ENCODE peak calls at places on chromosomes 2 and 18, in six cellular contexts. One of them, this sample, is unnamed. For H3K9me3 and H3K27me3, the result is how much of the 10 kb centered on the place peaks cover.

GRCh38 chr2:215540646-215541045 is 104.8 kb upstream of the FN1 start:
- DNase-seq in MM.1S: no peak
- DNase-seq in neural progenitor cell: no peak
- DNase-seq in HCT116: no peak
- DNase-seq in GM23248: peak
- DNase-seq in SK-N-SH: no peak
- DNase-seq in this sample: no peak

GRCh38 chr2:17851731-17852585 is 26.5 kb upstream of the KCNS3 start:
- DNase-seq in neural progenitor cell: peak
- DNase-seq in MM.1S: peak
- DNase-seq in SK-N-SH: peak
- DNase-seq in HCT116: peak
- DNase-seq in GM23248: peak
- DNase-seq in this sample: peak

GRCh38 chr2:53235836-53236582 is 531.6 kb upstream of the CHAC2 start:
- DNase-seq in HCT116: no peak
- DNase-seq in SK-N-SH: no peak
- DNase-seq in neural progenitor cell: no peak
- DNase-seq in GM23248: no peak
- DNase-seq in MM.1S: no peak
- DNase-seq in this sample: no peak

GRCh38 chr18:80103231-80103630 is 5.8 kb upstream of the ADNP2 start:
- DNase-seq in neural progenitor cell: no peak
- DNase-seq in SK-N-SH: no peak
- DNase-seq in HCT116: no peak
- DNase-seq in MM.1S: no peak
- DNase-seq in GM23248: peak
- DNase-seq in this sample: no peak

GRCh38 chr2:218387369-218388194 is 5.5 kb downstream of the SLC11A1 start:
- DNase-seq in MM.1S: no peak
- DNase-seq in SK-N-SH: peak
- DNase-seq in GM23248: peak
- DNase-seq in neural progenitor cell: peak
- DNase-seq in HCT116: no peak
- DNase-seq in this sample: peak

GRCh38 chr2:237720962-237721361 is 77.6 kb upstream of the RBM44 start:
- DNase-seq in neural progenitor cell: no peak
- DNase-seq in SK-N-SH: no peak
- DNase-seq in MM.1S: no peak
- DNase-seq in HCT116: no peak
- DNase-seq in GM23248: peak
- DNase-seq in this sample: no peak

GRCh38 chr2:26818972-26819371 is 29.0 kb upstream of the DPYSL5 start:
- DNase-seq in MM.1S: no peak
- DNase-seq in neural progenitor cell: no peak
- DNase-seq in SK-N-SH: no peak
- DNase-seq in GM23248: no peak
- DNase-seq in HCT116: no peak
- DNase-seq in this sample: no peak

GRCh38 chr18:9218052-9218451 is 81.5 kb downstream of the ANKRD12 start:
- DNase-seq in HCT116: no peak
- DNase-seq in GM23248: no peak
- DNase-seq in neural progenitor cell: no peak
- DNase-seq in MM.1S: no peak
- DNase-seq in SK-N-SH: no peak
- DNase-seq in this sample: no peak

GRCh38 chr2:70977605-70978205 is 725 bp upstream of the ANKRD53 start:
- DNase-seq in GM23248: peak
- DNase-seq in SK-N-SH: peak
- DNase-seq in neural progenitor cell: no peak
- DNase-seq in MM.1S: peak
- DNase-seq in HCT116: no peak
- DNase-seq in this sample: no peak

GRCh38 chr2:10424051-10424450 is 24.1 kb downstream of the ODC1 start:
- DNase-seq in HCT116: no peak
- DNase-seq in SK-N-SH: no peak
- DNase-seq in neural progenitor cell: peak
- DNase-seq in GM23248: peak
- DNase-seq in MM.1S: no peak
- DNase-seq in this sample: peak

GRCh38 chr18:67010916-67011315 is 407.0 kb upstream of the CDH19 start:
- DNase-seq in neural progenitor cell: no peak
- DNase-seq in HCT116: no peak
- DNase-seq in MM.1S: no peak
- DNase-seq in GM23248: peak
- DNase-seq in SK-N-SH: no peak
- DNase-seq in this sample: no peak

GRCh38 chr2:97742381-97742847 is 29.0 kb downstream of the ZAP70 start:
- DNase-seq in MM.1S: no peak
- DNase-seq in SK-N-SH: no peak
- DNase-seq in neural progenitor cell: no peak
- DNase-seq in HCT116: no peak
- DNase-seq in GM23248: peak
- DNase-seq in this sample: no peak

GRCh38 chr2:54520687-54521086 is 64.6 kb downstream of the SPTBN1 start:
- DNase-seq in SK-N-SH: no peak
- DNase-seq in neural progenitor cell: no peak
- DNase-seq in MM.1S: no peak
- DNase-seq in GM23248: peak
- DNase-seq in HCT116: no peak
- DNase-seq in this sample: no peak

GRCh38 chr2:8537572-8538155 is 144.2 kb upstream of the ID2 start:
- DNase-seq in SK-N-SH: no peak
- DNase-seq in GM23248: no peak
- DNase-seq in HCT116: no peak
- DNase-seq in neural progenitor cell: no peak
- DNase-seq in MM.1S: no peak
- DNase-seq in this sample: no peak

GRCh38 chr18:12287131-12287681 is 20.8 kb upstream of the TUBB6 start:
- DNase-seq in neural progenitor cell: peak
- DNase-seq in GM23248: no peak
- DNase-seq in MM.1S: no peak
- DNase-seq in HCT116: no peak
- DNase-seq in SK-N-SH: peak
- DNase-seq in this sample: peak

GRCh38 chr2:10828346-10828745 is 15.8 kb upstream of the PDIA6 start:
- DNase-seq in SK-N-SH: no peak
- DNase-seq in HCT116: no peak
- DNase-seq in GM23248: no peak
- DNase-seq in neural progenitor cell: no peak
- DNase-seq in MM.1S: no peak
- DNase-seq in this sample: no peak

GRCh38 chr18:80194874-80195570 is 52.3 kb downstream of the PARD6G start:
- DNase-seq in neural progenitor cell: no peak
- DNase-seq in GM23248: no peak
- DNase-seq in HCT116: no peak
- DNase-seq in SK-N-SH: no peak
- DNase-seq in MM.1S: no peak
- DNase-seq in this sample: no peak

GRCh38 chr2:26246818-26247217 is 2.1 kb downstream of the HADHB start:
- DNase-seq in HCT116: no peak
- DNase-seq in GM23248: peak
- DNase-seq in neural progenitor cell: no peak
- DNase-seq in SK-N-SH: no peak
- DNase-seq in MM.1S: no peak
- DNase-seq in this sample: no peak

GRCh38 chr2:67290451-67290991 is 106.6 kb upstream of the ETAA1 start:
- DNase-seq in GM23248: peak
- DNase-seq in HCT116: peak
- DNase-seq in neural progenitor cell: no peak
- DNase-seq in SK-N-SH: no peak
- DNase-seq in MM.1S: no peak
- DNase-seq in this sample: no peak

GRCh38 chr2:134401081-134401497 is 147.2 kb downstream of the MGAT5 start:
- DNase-seq in neural progenitor cell: no peak
- DNase-seq in GM23248: peak
- DNase-seq in HCT116: no peak
- DNase-seq in SK-N-SH: peak
- DNase-seq in MM.1S: no peak
- DNase-seq in this sample: no peak

GRCh38 chr2:83665894-83666293 is 793.2 kb downstream of the SUCLG1 start:
- DNase-seq in neural progenitor cell: no peak
- DNase-seq in GM23248: peak
- DNase-seq in HCT116: no peak
- DNase-seq in SK-N-SH: no peak
- DNase-seq in MM.1S: no peak
- DNase-seq in this sample: no peak

GRCh38 chr2:38233231-38233983 is 143.7 kb downstream of the ATL2 start:
- DNase-seq in MM.1S: no peak
- DNase-seq in HCT116: no peak
- DNase-seq in neural progenitor cell: no peak
- DNase-seq in SK-N-SH: no peak
- DNase-seq in GM23248: peak
- DNase-seq in this sample: peak

GRCh38 chr2:84969511-84970265 is 1.3 kb upstream of the KCMF1 start:
- DNase-seq in neural progenitor cell: peak
- DNase-seq in HCT116: no peak
- DNase-seq in GM23248: peak
- DNase-seq in MM.1S: peak
- DNase-seq in SK-N-SH: peak
- DNase-seq in this sample: no peak

GRCh38 chr18:42298744-42299685 is 344.0 kb downstream of the PIK3C3 start:
- DNase-seq in SK-N-SH: peak
- DNase-seq in neural progenitor cell: peak
- DNase-seq in HCT116: peak
- DNase-seq in MM.1S: peak
- DNase-seq in GM23248: peak
- DNase-seq in this sample: peak

GRCh38 chr2:127235082-127235702 is 15.1 kb upstream of the CYP27C1 start:
- DNase-seq in SK-N-SH: no peak
- DNase-seq in HCT116: no peak
- DNase-seq in GM23248: no peak
- DNase-seq in MM.1S: no peak
- DNase-seq in neural progenitor cell: no peak
- DNase-seq in this sample: no peak

GRCh38 chr18:12485479-12486105 is 77.9 kb downstream of the PRELID3A start:
- DNase-seq in GM23248: no peak
- DNase-seq in SK-N-SH: no peak
- DNase-seq in neural progenitor cell: no peak
- DNase-seq in MM.1S: peak
- DNase-seq in HCT116: no peak
- DNase-seq in this sample: no peak

GRCh38 chr2:19031642-19032041 is 326.8 kb downstream of the OSR1 start:
- DNase-seq in HCT116: no peak
- DNase-seq in neural progenitor cell: no peak
- DNase-seq in GM23248: peak
- DNase-seq in SK-N-SH: no peak
- DNase-seq in MM.1S: no peak
- DNase-seq in this sample: no peak
- H3K9me3 ChIP-seq in HCT116: under half
- H3K9me3 ChIP-seq in neural progenitor cell: under half
- H3K9me3 ChIP-seq in GM23248: under half
- H3K9me3 ChIP-seq in SK-N-SH: under half
- H3K9me3 ChIP-seq in MM.1S: under half
- H3K9me3 ChIP-seq in this sample: under half

GRCh38 chr2:19673213-19673791 is 228.5 kb downstream of the TTC32 start:
- DNase-seq in GM23248: peak
- DNase-seq in SK-N-SH: peak
- DNase-seq in neural progenitor cell: no peak
- DNase-seq in HCT116: no peak
- DNase-seq in MM.1S: no peak
- DNase-seq in this sample: peak

GRCh38 chr2:19670303-19670702 is 231.5 kb downstream of the TTC32 start:
- DNase-seq in MM.1S: no peak
- DNase-seq in neural progenitor cell: no peak
- DNase-seq in GM23248: no peak
- DNase-seq in HCT116: no peak
- DNase-seq in SK-N-SH: no peak
- DNase-seq in this sample: no peak

GRCh38 chr2:19671311-19671710 is 230.5 kb downstream of the TTC32 start:
- DNase-seq in GM23248: no peak
- DNase-seq in HCT116: no peak
- DNase-seq in MM.1S: no peak
- DNase-seq in SK-N-SH: no peak
- DNase-seq in neural progenitor cell: no peak
- DNase-seq in this sample: no peak

GRCh38 chr2:19669605-19670004 is 232.2 kb downstream of the TTC32 start:
- DNase-seq in HCT116: no peak
- DNase-seq in GM23248: no peak
- DNase-seq in SK-N-SH: no peak
- DNase-seq in neural progenitor cell: no peak
- DNase-seq in MM.1S: no peak
- DNase-seq in this sample: no peak

DNA sequence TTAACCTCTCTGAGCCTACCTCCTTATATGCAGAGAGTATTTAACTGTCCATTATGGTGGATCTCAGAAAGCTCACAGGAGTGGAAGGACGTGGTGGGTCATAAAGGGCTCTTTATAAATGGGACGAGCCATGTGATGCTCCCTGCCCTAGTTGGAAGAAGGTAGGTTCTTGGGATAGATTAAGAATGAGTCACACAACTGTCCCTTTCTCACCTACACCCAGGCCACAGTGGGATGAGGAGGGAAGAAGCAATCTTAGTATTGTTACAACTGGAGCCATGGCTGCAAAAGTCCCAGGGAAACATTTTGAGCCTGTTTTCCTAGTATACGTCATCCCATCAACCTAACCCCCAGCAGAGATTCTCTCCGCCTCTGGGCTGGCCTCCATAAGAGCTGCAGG is 229.9 kb downstream of the TTC32 start:
- DNase-seq in GM23248: no peak
- DNase-seq in SK-N-SH: no peak
- DNase-seq in HCT116: no peak
- DNase-seq in neural progenitor cell: no peak
- DNase-seq in MM.1S: no peak
- DNase-seq in this sample: no peak
- TF ChIP-seq EZH2phosphoT487 in GM23248: no peak
- TF ChIP-seq EZH2phosphoT487 in SK-N-SH: no peak
- TF ChIP-seq EZH2phosphoT487 in HCT116: no peak
- TF ChIP-seq EZH2phosphoT487 in neural progenitor cell: no peak
- TF ChIP-seq EZH2phosphoT487 in MM.1S: no peak
- TF ChIP-seq EZH2phosphoT487 in this sample: no peak

DNA sequence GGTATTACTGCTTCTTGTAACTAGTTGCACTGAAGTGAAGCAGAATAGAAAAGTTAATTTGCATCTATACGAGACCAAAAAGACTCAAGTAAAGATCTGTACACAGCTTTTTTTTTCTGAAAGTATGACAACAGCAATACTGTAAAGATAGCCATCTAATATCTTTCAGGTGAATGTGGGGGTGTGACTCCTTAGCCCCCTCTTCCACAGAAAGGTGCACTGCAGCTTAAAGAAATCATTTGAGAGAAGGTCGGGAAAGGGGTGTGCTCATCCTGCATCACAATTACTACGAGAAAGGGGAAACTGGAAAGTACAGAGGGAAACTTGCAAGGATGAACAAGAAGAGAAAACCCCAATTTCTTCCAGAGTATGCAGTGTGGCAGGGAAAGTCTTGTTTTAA is 255.6 kb downstream of the CCDC178 start:
- DNase-seq in MM.1S: no peak
- DNase-seq in HCT116: no peak
- DNase-seq in GM23248: no peak
- DNase-seq in SK-N-SH: no peak
- DNase-seq in neural progenitor cell: peak
- DNase-seq in this sample: no peak
- H3K27me3 ChIP-seq in MM.1S: under half
- H3K27me3 ChIP-seq in HCT116: under half
- H3K27me3 ChIP-seq in GM23248: under half
- H3K27me3 ChIP-seq in SK-N-SH: under half
- H3K27me3 ChIP-seq in neural progenitor cell: under half
- H3K27me3 ChIP-seq in this sample: under half

GRCh38 chr18:71865888-71866287 is 678.3 kb downstream of the CBLN2 start:
- DNase-seq in GM23248: no peak
- DNase-seq in SK-N-SH: no peak
- DNase-seq in HCT116: no peak
- DNase-seq in neural progenitor cell: no peak
- DNase-seq in MM.1S: no peak
- DNase-seq in this sample: no peak
- H3K9me3 ChIP-seq in GM23248: under half
- H3K9me3 ChIP-seq in SK-N-SH: under half
- H3K9me3 ChIP-seq in HCT116: under half
- H3K9me3 ChIP-seq in neural progenitor cell: under half
- H3K9me3 ChIP-seq in MM.1S: under half
- H3K9me3 ChIP-seq in this sample: under half

This sample was measured in hepatocyte.